ENCODE peak calls at places on chromosome 11, in seven cellular contexts. One of them, this sample, is unnamed.

GRCh38 chr11:3134218-3134621 is 30.9 kb downstream of the OSBPL5 start:
- DNase-seq in T-helper 9 cell: no peak
- DNase-seq in cardiac fibroblast: no peak
- DNase-seq in activated CD4-positive, CD25-positive, alpha-beta regulatory T cell: no peak
- DNase-seq in neuronal stem cell: no peak
- DNase-seq in ovary: no peak
- DNase-seq in IMR-90: no peak
- DNase-seq in this sample: no peak

GRCh38 chr11:86811637-86812321 is 11.4 kb downstream of the PRSS23 start:
- DNase-seq in T-helper 9 cell: no peak
- DNase-seq in cardiac fibroblast: peak
- DNase-seq in activated CD4-positive, CD25-positive, alpha-beta regulatory T cell: no peak
- DNase-seq in neuronal stem cell: no peak
- DNase-seq in ovary: no peak
- DNase-seq in IMR-90: peak
- DNase-seq in this sample: no peak

GRCh38 chr11:61632096-61632495 is 48.1 kb upstream of the DAGLA start:
- DNase-seq in T-helper 9 cell: no peak
- DNase-seq in cardiac fibroblast: no peak
- DNase-seq in activated CD4-positive, CD25-positive, alpha-beta regulatory T cell: no peak
- DNase-seq in neuronal stem cell: no peak
- DNase-seq in ovary: no peak
- DNase-seq in IMR-90: no peak
- DNase-seq in this sample: no peak

GRCh38 chr11:74641289-74641688 is 48.9 kb downstream of the POLD3 start:
- DNase-seq in T-helper 9 cell: no peak
- DNase-seq in cardiac fibroblast: no peak
- DNase-seq in activated CD4-positive, CD25-positive, alpha-beta regulatory T cell: no peak
- DNase-seq in neuronal stem cell: peak
- DNase-seq in ovary: peak
- DNase-seq in IMR-90: no peak
- DNase-seq in this sample: no peak

GRCh38 chr11:20355221-20356219 is 8.0 kb upstream of the HTATIP2 start:
- DNase-seq in T-helper 9 cell: peak
- DNase-seq in cardiac fibroblast: peak
- DNase-seq in activated CD4-positive, CD25-positive, alpha-beta regulatory T cell: no peak
- DNase-seq in neuronal stem cell: no peak
- DNase-seq in ovary: no peak
- DNase-seq in IMR-90: peak
- DNase-seq in this sample: no peak

GRCh38 chr11:58762284-58763119 is 30.8 kb upstream of the GLYAT start:
- DNase-seq in T-helper 9 cell: no peak
- DNase-seq in cardiac fibroblast: no peak
- DNase-seq in activated CD4-positive, CD25-positive, alpha-beta regulatory T cell: no peak
- DNase-seq in neuronal stem cell: peak
- DNase-seq in ovary: no peak
- DNase-seq in IMR-90: no peak
- DNase-seq in this sample: no peak

GRCh38 chr11:113400631-113401230 is 13.2 kb downstream of the ANKK1 start:
- DNase-seq in T-helper 9 cell: no peak
- DNase-seq in cardiac fibroblast: no peak
- DNase-seq in activated CD4-positive, CD25-positive, alpha-beta regulatory T cell: no peak
- DNase-seq in neuronal stem cell: no peak
- DNase-seq in ovary: no peak
- DNase-seq in IMR-90: no peak
- DNase-seq in this sample: no peak

GRCh38 chr11:19723572-19724342 is 11.1 kb downstream of the NAV2 start:
- DNase-seq in T-helper 9 cell: peak
- DNase-seq in cardiac fibroblast: peak
- DNase-seq in activated CD4-positive, CD25-positive, alpha-beta regulatory T cell: peak
- DNase-seq in neuronal stem cell: no peak
- DNase-seq in ovary: no peak
- DNase-seq in IMR-90: peak
- DNase-seq in this sample: peak

This sample was measured in activated CD8-positive, alpha-beta memory T cell treated with anti-CD3 and anti-CD28 coated beads for 1 hour.